ENCODE peak calls at places on chromosomes 3 and 15, in eight cellular contexts. One of them, this sample, is unnamed.

GRCh38 chr3:19947549-19948071 is 713 bp downstream of the RAB5A start:
- DNase-seq in tibial nerve: peak; percentile 36
- DNase-seq in right lobe of liver: peak; percentile 62
- DNase-seq in upper lobe of left lung: peak; percentile 57
- DNase-seq in body of pancreas: peak; percentile 52
- DNase-seq in Peyer's patch: peak; percentile 71
- DNase-seq in uterus: peak; percentile 43
- DNase-seq in ovary: peak; percentile 53
- DNase-seq in this sample: peak; percentile 90

GRCh38 chr3:11547498-11547897 is 96.2 kb downstream of the VGLL4 start:
- DNase-seq in Peyer's patch: no peak
- DNase-seq in ovary: no peak
- DNase-seq in body of pancreas: no peak
- DNase-seq in tibial nerve: no peak
- DNase-seq in uterus: no peak
- DNase-seq in right lobe of liver: no peak
- DNase-seq in upper lobe of left lung: no peak
- DNase-seq in this sample: no peak

GRCh38 chr3:133857767-133858166 is 37.9 kb downstream of the RAB6B start:
- DNase-seq in uterus: no peak
- DNase-seq in ovary: no peak
- DNase-seq in tibial nerve: no peak
- DNase-seq in body of pancreas: no peak
- DNase-seq in Peyer's patch: peak; percentile 34
- DNase-seq in upper lobe of left lung: no peak
- DNase-seq in right lobe of liver: no peak
- DNase-seq in this sample: no peak

GRCh38 chr3:190517696-190518095 is 3.8 kb downstream of the IL1RAP start:
- DNase-seq in body of pancreas: no peak
- DNase-seq in right lobe of liver: no peak
- DNase-seq in Peyer's patch: no peak
- DNase-seq in ovary: no peak
- DNase-seq in upper lobe of left lung: no peak
- DNase-seq in tibial nerve: no peak
- DNase-seq in uterus: no peak
- DNase-seq in this sample: no peak

GRCh38 chr15:38391186-38391585 is 62.7 kb upstream of the FAM98B start:
- DNase-seq in uterus: no peak
- DNase-seq in right lobe of liver: no peak
- DNase-seq in upper lobe of left lung: no peak
- DNase-seq in body of pancreas: no peak
- DNase-seq in ovary: no peak
- DNase-seq in tibial nerve: no peak
- DNase-seq in Peyer's patch: no peak
- DNase-seq in this sample: no peak

GRCh38 chr3:50342818-50343633 is 2.4 kb upstream of the RASSF1 start:
- DNase-seq in ovary: no peak
- DNase-seq in body of pancreas: no peak
- DNase-seq in Peyer's patch: no peak
- DNase-seq in right lobe of liver: no peak
- DNase-seq in tibial nerve: no peak
- DNase-seq in uterus: no peak
- DNase-seq in upper lobe of left lung: no peak
- DNase-seq in this sample: no peak

GRCh38 chr3:195172285-195172684 is 98.7 kb downstream of the XXYLT1 start:
- DNase-seq in body of pancreas: no peak
- DNase-seq in upper lobe of left lung: no peak
- DNase-seq in tibial nerve: no peak
- DNase-seq in ovary: no peak
- DNase-seq in Peyer's patch: no peak
- DNase-seq in uterus: peak; percentile 19
- DNase-seq in right lobe of liver: no peak
- DNase-seq in this sample: no peak

GRCh38 chr3:98657429-98657828 is 64.0 kb upstream of the CPOX start:
- DNase-seq in body of pancreas: peak; percentile 71
- DNase-seq in tibial nerve: no peak
- DNase-seq in upper lobe of left lung: peak; percentile 70
- DNase-seq in uterus: no peak
- DNase-seq in Peyer's patch: peak; percentile 48
- DNase-seq in right lobe of liver: peak; percentile 70
- DNase-seq in ovary: no peak
- DNase-seq in this sample: no peak

GRCh38 chr3:9681723-9682081 is 21.9 kb upstream of the CPNE9 start:
- DNase-seq in uterus: no peak
- DNase-seq in body of pancreas: peak; percentile 57
- DNase-seq in right lobe of liver: no peak
- DNase-seq in tibial nerve: no peak
- DNase-seq in ovary: no peak
- DNase-seq in upper lobe of left lung: no peak
- DNase-seq in Peyer's patch: peak; percentile 82
- DNase-seq in this sample: no peak

GRCh38 chr3:197711973-197712707 is 24.6 kb downstream of the RUBCN start:
- DNase-seq in tibial nerve: peak; percentile 89
- DNase-seq in body of pancreas: peak; percentile 65
- DNase-seq in uterus: peak; percentile 87
- DNase-seq in right lobe of liver: peak; percentile 60
- DNase-seq in Peyer's patch: peak; percentile 96
- DNase-seq in ovary: peak; percentile 91
- DNase-seq in upper lobe of left lung: peak; percentile 93
- DNase-seq in this sample: peak; percentile 92

DNA sequence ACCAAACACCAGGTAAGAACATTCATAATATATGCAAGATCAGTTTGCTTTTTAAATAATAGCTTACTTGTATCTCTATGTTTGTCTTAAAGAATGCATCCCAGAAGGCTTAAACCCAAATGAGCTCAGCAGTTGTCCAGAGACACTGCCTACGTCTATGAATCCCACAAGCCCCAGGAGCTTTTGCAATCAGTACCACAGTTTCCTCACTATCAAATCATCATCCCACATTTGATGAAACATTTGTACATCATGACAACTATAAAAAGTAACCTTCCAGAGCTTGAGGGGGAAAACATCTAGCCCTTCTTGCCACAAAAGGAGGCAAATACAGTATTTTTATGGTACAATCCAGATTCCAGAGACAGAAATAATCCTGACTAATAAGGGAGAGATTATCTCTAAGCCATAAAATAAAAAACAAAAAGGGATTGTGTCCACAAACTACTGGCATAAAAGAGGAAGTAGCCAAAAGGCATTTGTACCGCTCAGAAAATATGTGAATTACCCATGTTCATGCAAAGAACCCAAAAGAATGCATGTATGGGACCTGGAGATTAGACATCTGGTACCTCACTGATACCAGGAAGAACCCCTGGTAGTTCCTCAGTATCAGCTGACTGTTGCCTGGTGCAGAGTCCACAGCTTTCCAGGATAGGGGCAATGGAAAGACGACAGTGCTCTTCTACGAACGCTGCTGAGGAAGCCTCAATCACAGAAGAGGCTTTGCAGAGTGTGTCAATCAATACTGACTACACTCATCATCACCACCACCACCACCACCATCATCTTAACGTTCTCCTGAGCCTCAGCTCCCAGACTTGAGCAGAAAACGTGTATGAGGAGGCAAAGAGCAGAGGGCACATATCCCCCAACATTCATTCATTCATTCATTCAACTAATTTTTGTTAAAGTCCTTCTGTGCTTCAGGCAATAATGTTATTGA is 63.4 kb downstream of the ATP8B4 start:
- DNase-seq in tibial nerve: peak; percentile 60
- DNase-seq in uterus: no peak
- DNase-seq in body of pancreas: no peak
- DNase-seq in ovary: no peak
- DNase-seq in upper lobe of left lung: no peak
- DNase-seq in right lobe of liver: no peak
- DNase-seq in Peyer's patch: no peak
- DNase-seq in this sample: no peak
- TF ChIP-seq POLR2A in tibial nerve: no peak
- TF ChIP-seq POLR2A in uterus: no peak
- TF ChIP-seq POLR2A in body of pancreas: no peak
- TF ChIP-seq POLR2A in ovary: no peak
- TF ChIP-seq POLR2A in upper lobe of left lung: no peak
- TF ChIP-seq POLR2A in right lobe of liver: no peak
- TF ChIP-seq POLR2A in Peyer's patch: no peak
- TF ChIP-seq POLR2A in this sample: no peak

GRCh38 chr3:150620002-150620689 is 17.0 kb downstream of the SELENOT start:
- DNase-seq in right lobe of liver: no peak
- DNase-seq in upper lobe of left lung: no peak
- DNase-seq in body of pancreas: no peak
- DNase-seq in Peyer's patch: no peak
- DNase-seq in tibial nerve: no peak
- DNase-seq in uterus: no peak
- DNase-seq in ovary: no peak
- DNase-seq in this sample: no peak
- H3K36me3 ChIP-seq in right lobe of liver: no peaks in the 10 kb centered on the region
- H3K36me3 ChIP-seq in upper lobe of left lung: peaks cover 5% of the 10 kb centered on the region
- H3K36me3 ChIP-seq in body of pancreas: no peaks in the 10 kb centered on the region
- H3K36me3 ChIP-seq in Peyer's patch: no peaks in the 10 kb centered on the region
- H3K36me3 ChIP-seq in tibial nerve: no peaks in the 10 kb centered on the region
- H3K36me3 ChIP-seq in uterus: no peaks in the 10 kb centered on the region
- H3K36me3 ChIP-seq in ovary: no peaks in the 10 kb centered on the region
- H3K36me3 ChIP-seq in this sample: no peaks in the 10 kb centered on the region

GRCh38 chr3:185912929-185913901 is 24.6 kb downstream of the TRA2B start:
- DNase-seq in ovary: no peak
- DNase-seq in uterus: no peak
- DNase-seq in body of pancreas: no peak
- DNase-seq in right lobe of liver: no peak
- DNase-seq in upper lobe of left lung: no peak
- DNase-seq in tibial nerve: no peak
- DNase-seq in Peyer's patch: no peak
- DNase-seq in this sample: no peak
- TF ChIP-seq POLR2A in ovary: no peak
- TF ChIP-seq POLR2A in uterus: no peak
- TF ChIP-seq POLR2A in body of pancreas: no peak
- TF ChIP-seq POLR2A in right lobe of liver: no peak
- TF ChIP-seq POLR2A in upper lobe of left lung: no peak
- TF ChIP-seq POLR2A in tibial nerve: no peak
- TF ChIP-seq POLR2A in Peyer's patch: no peak
- TF ChIP-seq POLR2A in this sample: no peak

GRCh38 chr3:138066972-138067371 is 48.4 kb downstream of the DZIP1L start:
- DNase-seq in Peyer's patch: no peak
- DNase-seq in right lobe of liver: no peak
- DNase-seq in ovary: no peak
- DNase-seq in uterus: no peak
- DNase-seq in upper lobe of left lung: no peak
- DNase-seq in tibial nerve: no peak
- DNase-seq in body of pancreas: no peak
- DNase-seq in this sample: no peak

GRCh38 chr3:138068579-138069174 is 46.7 kb downstream of the DZIP1L start:
- DNase-seq in tibial nerve: peak; percentile 74
- DNase-seq in right lobe of liver: peak; percentile 81
- DNase-seq in ovary: peak; percentile 82
- DNase-seq in upper lobe of left lung: peak; percentile 78
- DNase-seq in body of pancreas: peak; percentile 77
- DNase-seq in Peyer's patch: peak; percentile 81
- DNase-seq in uterus: peak; percentile 78
- DNase-seq in this sample: no peak

GRCh38 chr3:138065939-138066338 is 49.5 kb downstream of the DZIP1L start:
- DNase-seq in right lobe of liver: no peak
- DNase-seq in upper lobe of left lung: no peak
- DNase-seq in tibial nerve: no peak
- DNase-seq in Peyer's patch: no peak
- DNase-seq in uterus: no peak
- DNase-seq in ovary: no peak
- DNase-seq in body of pancreas: no peak
- DNase-seq in this sample: no peak

GRCh38 chr3:138068046-138068445 is 47.4 kb downstream of the DZIP1L start:
- DNase-seq in Peyer's patch: no peak
- DNase-seq in uterus: no peak
- DNase-seq in upper lobe of left lung: no peak
- DNase-seq in body of pancreas: no peak
- DNase-seq in right lobe of liver: no peak
- DNase-seq in tibial nerve: no peak
- DNase-seq in ovary: no peak
- DNase-seq in this sample: no peak

GRCh38 chr3:138066383-138066782 is 49.0 kb downstream of the DZIP1L start:
- DNase-seq in body of pancreas: no peak
- DNase-seq in ovary: no peak
- DNase-seq in right lobe of liver: no peak
- DNase-seq in upper lobe of left lung: no peak
- DNase-seq in tibial nerve: no peak
- DNase-seq in Peyer's patch: no peak
- DNase-seq in uterus: no peak
- DNase-seq in this sample: no peak
- H3K36me3 ChIP-seq in body of pancreas: no peaks in the 10 kb centered on the region
- H3K36me3 ChIP-seq in ovary: no peaks in the 10 kb centered on the region
- H3K36me3 ChIP-seq in right lobe of liver: no peaks in the 10 kb centered on the region
- H3K36me3 ChIP-seq in upper lobe of left lung: peaks cover 43% of the 10 kb centered on the region
- H3K36me3 ChIP-seq in tibial nerve: no peaks in the 10 kb centered on the region
- H3K36me3 ChIP-seq in Peyer's patch: no peaks in the 10 kb centered on the region
- H3K36me3 ChIP-seq in uterus: no peaks in the 10 kb centered on the region
- H3K36me3 ChIP-seq in this sample: no peaks in the 10 kb centered on the region

GRCh38 chr3:179451335-179452165 is at the start of gene GNB4:
- DNase-seq in Peyer's patch: peak; percentile 78
- DNase-seq in tibial nerve: peak; percentile 52
- DNase-seq in body of pancreas: peak; percentile 70
- DNase-seq in upper lobe of left lung: peak; percentile 86
- DNase-seq in ovary: peak; percentile 69
- DNase-seq in uterus: peak; percentile 79
- DNase-seq in right lobe of liver: peak; percentile 74
- DNase-seq in this sample: no peak
- TF ChIP-seq POLR2A in Peyer's patch: no peak
- TF ChIP-seq POLR2A in tibial nerve: peak; percentile 36
- TF ChIP-seq POLR2A in body of pancreas: peak; percentile 36
- TF ChIP-seq POLR2A in upper lobe of left lung: peak; percentile 32
- TF ChIP-seq POLR2A in ovary: peak; percentile 16
- TF ChIP-seq POLR2A in uterus: peak; percentile 59
- TF ChIP-seq POLR2A in right lobe of liver: peak; percentile 62
- TF ChIP-seq POLR2A in this sample: no peak

DNA sequence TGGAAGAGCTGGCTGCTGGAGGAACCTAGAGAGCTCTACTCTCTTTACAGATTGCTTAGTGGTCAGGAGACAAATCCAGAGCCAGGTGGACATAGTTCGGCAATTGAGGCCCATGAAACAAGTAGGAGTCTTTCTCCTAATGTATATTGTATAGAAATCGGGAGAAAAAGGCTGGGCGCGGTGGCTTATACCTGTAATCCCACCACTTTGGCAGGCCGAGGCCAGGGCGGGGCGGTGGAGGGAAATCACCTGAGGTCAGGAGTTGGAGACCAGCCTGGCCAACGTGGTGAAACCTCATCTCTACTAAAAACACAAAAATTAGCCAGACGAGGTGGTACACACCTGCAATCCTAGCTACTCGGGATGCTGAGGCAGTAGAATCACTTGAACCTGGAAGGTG is 10.8 kb downstream of the RAD54L2 start:
- DNase-seq in right lobe of liver: no peak
- DNase-seq in body of pancreas: no peak
- DNase-seq in upper lobe of left lung: no peak
- DNase-seq in Peyer's patch: no peak
- DNase-seq in ovary: no peak
- DNase-seq in uterus: no peak
- DNase-seq in tibial nerve: no peak
- DNase-seq in this sample: no peak
- H3K36me3 ChIP-seq in right lobe of liver: no peaks in the 10 kb centered on the region
- H3K36me3 ChIP-seq in body of pancreas: peaks cover 2% of the 10 kb centered on the region
- H3K36me3 ChIP-seq in upper lobe of left lung: peaks cover 37% of the 10 kb centered on the region
- H3K36me3 ChIP-seq in Peyer's patch: no peaks in the 10 kb centered on the region
- H3K36me3 ChIP-seq in ovary: no peaks in the 10 kb centered on the region
- H3K36me3 ChIP-seq in uterus: no peaks in the 10 kb centered on the region
- H3K36me3 ChIP-seq in tibial nerve: no peaks in the 10 kb centered on the region
- H3K36me3 ChIP-seq in this sample: no peaks in the 10 kb centered on the region

GRCh38 chr3:142723968-142724681 is at the start of gene TRPC1:
- DNase-seq in body of pancreas: peak; percentile 71
- DNase-seq in right lobe of liver: peak; percentile 65
- DNase-seq in upper lobe of left lung: peak; percentile 69
- DNase-seq in uterus: peak; percentile 76
- DNase-seq in tibial nerve: peak; percentile 57
- DNase-seq in ovary: peak; percentile 82
- DNase-seq in Peyer's patch: peak; percentile 87
- DNase-seq in this sample: no peak
- TF ChIP-seq POLR2A in body of pancreas: peak; percentile 55
- TF ChIP-seq POLR2A in right lobe of liver: peak; percentile 58
- TF ChIP-seq POLR2A in upper lobe of left lung: peak; percentile 66
- TF ChIP-seq POLR2A in uterus: peak; percentile 93
- TF ChIP-seq POLR2A in tibial nerve: peak; percentile 74
- TF ChIP-seq POLR2A in ovary: peak; percentile 90
- TF ChIP-seq POLR2A in Peyer's patch: peak; percentile 47
- TF ChIP-seq POLR2A in this sample: peak; percentile 86

This sample was measured in vagina.